ENCODE peak calls at places on chromosomes 5 and 9, in four cellular contexts. M, G, N and R are unnamed samples.

GRCh38 chr5:151319334-151319733 is 15.8 kb upstream of the SLC36A3 start:
- DNase-seq in M (peak), G (peak), N (no peak), R (peak)

GRCh38 chr5:35826056-35826455 is 30.6 kb upstream of the IL7R start:
- DNase-seq in M (no peak), G (no peak), N (no peak), R (no peak)

GRCh38 chr5:40678021-40678939 is 1.4 kb upstream of the PTGER4 start:
- DNase-seq in M (peak), G (no peak), N (no peak), R (peak)

GRCh38 chr5:139660105-139660915 is 12.2 kb downstream of the CXXC5 start:
- DNase-seq in M (peak), G (peak), N (no peak), R (peak)

GRCh38 chr5:146213210-146213838 is 9.9 kb downstream of the RBM27 start:
- DNase-seq in M (no peak), G (no peak), N (peak), R (peak)

GRCh38 chr5:173944512-173944911 is 44.5 kb upstream of the C5orf47 start:
- DNase-seq in M (no peak), G (no peak), N (no peak), R (no peak)

GRCh38 chr5:125552486-125552885 is 806.0 kb upstream of the ZNF608 start:
- DNase-seq in M (no peak), G (no peak), N (no peak), R (peak)

GRCh38 chr9:126763130-126763764 is 41.6 kb upstream of the ZBTB43 start:
- DNase-seq in M (peak), G (no peak), N (no peak), R (peak)

GRCh38 chr9:106602354-106602753 is 260.6 kb upstream of the ZNF462 start:
- DNase-seq in M (no peak), G (no peak), N (no peak), R (no peak)

GRCh38 chr9:127518091-127518856 is 67.0 kb downstream of the LRSAM1 start:
- DNase-seq in M (no peak), G (no peak), N (no peak), R (no peak)

GRCh38 chr5:146173597-146173996 is 8.9 kb downstream of the LARS1 start:
- DNase-seq in M (no peak), G (no peak), N (no peak), R (no peak)

GRCh38 chr5:55037046-55037771 is 13.2 kb downstream of the GZMK start:
- DNase-seq in M (no peak), G (no peak), N (no peak), R (peak)

GRCh38 chr5:139696894-139697658 is 48.9 kb downstream of the CXXC5 start:
- DNase-seq in M (peak), G (no peak), N (no peak), R (peak)

GRCh38 chr5:77015938-77016569 is 14.2 kb upstream of the AGGF1 start:
- DNase-seq in M (peak), G (peak), N (no peak), R (peak)

GRCh38 chr5:87121315-87122170 is 146.1 kb upstream of the RASA1 start:
- DNase-seq in M (peak), G (peak), N (no peak), R (peak)

GRCh38 chr9:118596374-118597015 is 772.7 kb downstream of the BRINP1 start:
- DNase-seq in M (no peak), G (no peak), N (no peak), R (no peak)

GRCh38 chr5:63860379-63860778 is 101.9 kb downstream of the HTR1A start:
- DNase-seq in M (no peak), G (no peak), N (no peak), R (peak)

GRCh38 chr9:87573841-87574342 is 76.2 kb downstream of the DAPK1 start:
- DNase-seq in M (no peak), G (no peak), N (no peak), R (no peak)

GRCh38 chr5:40991168-40991980 is 79.8 kb downstream of the MROH2B start:
- DNase-seq in M (no peak), G (peak), N (no peak), R (peak)

GRCh38 chr9:129270903-129271431 is 92.9 kb upstream of the IER5L start:
- DNase-seq in M (peak), G (no peak), N (no peak), R (peak)

GRCh38 chr9:34665381-34666250 is 3.2 kb upstream of the CCL27 start:
- DNase-seq in M (peak), G (peak), N (peak), R (peak)

GRCh38 chr5:80184235-80185023 is 71.4 kb downstream of the SERINC5 start:
- DNase-seq in M (no peak), G (no peak), N (peak), R (no peak)

GRCh38 chr9:112411626-112412027 is 31.7 kb downstream of the HSDL2 start:
- DNase-seq in M (no peak), G (no peak), N (no peak), R (no peak)

GRCh38 chr9:13503599-13503998 is 224.1 kb upstream of the MPDZ start:
- DNase-seq in M (no peak), G (no peak), N (no peak), R (no peak)

GRCh38 chr5:143416411-143416810 is 12.9 kb upstream of the NR3C1 start:
- DNase-seq in M (no peak), G (no peak), N (no peak), R (no peak)

GRCh38 chr5:153513171-153513570 is 22.7 kb downstream of the GRIA1 start:
- DNase-seq in M (no peak), G (no peak), N (no peak), R (peak)

GRCh38 chr9:23044549-23044948 is 597.9 kb downstream of the DMRTA1 start:
- DNase-seq in M (no peak), G (no peak), N (no peak), R (no peak)

GRCh38 chr9:107491081-107492053 is 1.8 kb upstream of the KLF4 start:
- DNase-seq in M (no peak), G (no peak), N (no peak), R (no peak)

GRCh38 chr5:158958048-158958994 is 141.4 kb downstream of the EBF1 start:
- DNase-seq in M (peak), G (no peak), N (no peak), R (no peak)

GRCh38 chr5:55308254-55308836 is 556 bp downstream of the MTREX start:
- DNase-seq in M (peak), G (no peak), N (no peak), R (peak)

GRCh38 chr9:132032584-132032945 is 47.1 kb downstream of the MED27 start:
- DNase-seq in M (no peak), G (no peak), N (no peak), R (no peak)

GRCh38 chr9:8570776-8571175 is 771.2 kb upstream of the DMAC1 start:
- DNase-seq in M (no peak), G (no peak), N (no peak), R (no peak)

GRCh38 chr5:93511445-93511844 is 69.6 kb downstream of the NR2F1-AS1 start:
- DNase-seq in M (no peak), G (no peak), N (no peak), R (no peak)

GRCh38 chr9:96460470-96460869 is 10.5 kb downstream of the HABP4 start:
- DNase-seq in M (no peak), G (no peak), N (no peak), R (no peak)

GRCh38 chr5:169805527-169805934 is 168.5 kb downstream of the DOCK2 start:
- DNase-seq in M (peak), G (no peak), N (no peak), R (peak)

GRCh38 chr5:135222771-135223170 is 176.3 kb downstream of the MACROH2A1 start:
- DNase-seq in M (no peak), G (no peak), N (no peak), R (no peak)

GRCh38 chr5:151150484-151151262 is 6.9 kb downstream of the ANXA6 start:
- DNase-seq in M (peak), G (no peak), N (no peak), R (no peak)

GRCh38 chr9:79107911-79108676 is 463.7 kb upstream of the TLE4 start:
- DNase-seq in M (no peak), G (no peak), N (no peak), R (no peak)